ENCODE peak calls at places on chromosomes 12 and 14, in ten cellular contexts. O, K, B, E, L, Q, M, T, Z and N are unnamed samples.

GRCh38 chr14:24071144-24071697 is at the start of gene CPNE6:
- DNase-seq in O (no peak), K (no peak), B (no peak), E (no peak), L (no peak), Q (no peak), M (no peak), T (no peak), Z (no peak), N (no peak)

GRCh38 chr14:75542585-75543091 is 20.4 kb downstream of the BATF start:
- DNase-seq in O (no peak), K (peak), B (no peak), E (peak), L (peak), Q (peak), M (peak), T (peak), Z (peak), N (no peak)

GRCh38 chr12:128077917-128078298 is 189.1 kb upstream of the TMEM132C start:
- DNase-seq in O (no peak), K (no peak), B (no peak), E (peak), L (no peak), Q (no peak), M (no peak), T (no peak), Z (no peak), N (no peak)

GRCh38 chr12:50614167-50614762 is 109.5 kb downstream of the DIP2B start:
- DNase-seq in O (no peak), K (peak), B (no peak), E (no peak), L (peak), Q (no peak), M (no peak), T (no peak), Z (no peak), N (peak)

GRCh38 chr12:3770891-3771290 is 18.0 kb upstream of the CRACR2A start:
- DNase-seq in O (no peak), K (peak), B (no peak), E (no peak), L (peak), Q (no peak), M (no peak), T (peak), Z (no peak), N (no peak)

GRCh38 chr12:104480826-104481457 is 24.2 kb downstream of the CHST11 start:
- DNase-seq in O (no peak), K (peak), B (no peak), E (peak), L (peak), Q (peak), M (no peak), T (peak), Z (peak), N (no peak)

GRCh38 chr14:34340226-34340625 is 121.8 kb downstream of the SPTSSA start:
- DNase-seq in O (no peak), K (no peak), B (no peak), E (no peak), L (peak), Q (no peak), M (no peak), T (no peak), Z (no peak), N (no peak)

GRCh38 chr12:51625370-51625769 is 34.3 kb downstream of the SCN8A start:
- DNase-seq in O (no peak), K (no peak), B (no peak), E (no peak), L (no peak), Q (no peak), M (no peak), T (no peak), Z (no peak), N (no peak)

GRCh38 chr14:69133206-69134125 is 19.5 kb downstream of the DCAF5 start:
- DNase-seq in O (no peak), K (peak), B (no peak), E (no peak), L (peak), Q (peak), M (no peak), T (peak), Z (no peak), N (peak)

GRCh38 chr12:47590771-47591368 is 115.0 kb downstream of the RPAP3 start:
- DNase-seq in O (no peak), K (no peak), B (no peak), E (no peak), L (peak), Q (no peak), M (no peak), T (peak), Z (no peak), N (peak)

GRCh38 chr14:32372154-32372553 is 43.1 kb downstream of the AKAP6 start:
- DNase-seq in O (peak), K (peak), B (no peak), E (no peak), L (peak), Q (no peak), M (no peak), T (peak), Z (no peak), N (no peak)

GRCh38 chr12:14771651-14772137 is 31.6 kb downstream of the WBP11 start:
- DNase-seq in O (no peak), K (no peak), B (no peak), E (no peak), L (no peak), Q (no peak), M (peak), T (no peak), Z (no peak), N (peak)

GRCh38 chr12:26187014-26187413 is 8.4 kb upstream of the SSPN start:
- DNase-seq in O (no peak), K (no peak), B (no peak), E (no peak), L (no peak), Q (no peak), M (no peak), T (no peak), Z (no peak), N (no peak)

GRCh38 chr12:26188132-26188531 is 7.2 kb upstream of the SSPN start:
- DNase-seq in O (peak), K (peak), B (no peak), E (no peak), L (peak), Q (no peak), M (no peak), T (peak), Z (no peak), N (no peak)

GRCh38 chr12:26185532-26186320 is 9.6 kb upstream of the SSPN start:
- DNase-seq in O (no peak), K (no peak), B (no peak), E (no peak), L (no peak), Q (peak), M (no peak), T (no peak), Z (no peak), N (no peak)

GRCh38 chr12:26188641-26189040 is 6.7 kb upstream of the SSPN start:
- DNase-seq in O (no peak), K (peak), B (no peak), E (no peak), L (no peak), Q (no peak), M (no peak), T (no peak), Z (no peak), N (no peak)

GRCh38 chr12:26187429-26187828 is 7.9 kb upstream of the SSPN start:
- DNase-seq in O (no peak), K (no peak), B (no peak), E (no peak), L (no peak), Q (no peak), M (no peak), T (no peak), Z (no peak), N (no peak)
- TF ChIP-seq CTCF in O (no peak), K (no peak), B (no peak), E (no peak), L (no peak), Q (no peak), M (no peak), T (no peak), Z (no peak), N (no peak)

GRCh38 chr12:18971932-18972331 is 157.6 kb upstream of the PLEKHA5 start:
- DNase-seq in O (no peak), K (no peak), B (no peak), E (no peak), L (no peak), Q (no peak), M (no peak), T (no peak), Z (no peak), N (no peak)
- TF ChIP-seq CTCF in O (no peak), K (no peak), B (no peak), E (no peak), L (no peak), Q (no peak), M (no peak), T (no peak), Z (no peak), N (no peak)

GRCh38 chr12:130685850-130686249 is 30.2 kb downstream of the RIMBP2 start:
- DNase-seq in O (no peak), K (no peak), B (no peak), E (no peak), L (no peak), Q (no peak), M (no peak), T (no peak), Z (no peak), N (no peak)

GRCh38 chr12:130686511-130686981 is 29.6 kb downstream of the RIMBP2 start:
- DNase-seq in O (no peak), K (no peak), B (peak), E (no peak), L (no peak), Q (no peak), M (no peak), T (no peak), Z (no peak), N (no peak)

GRCh38 chr12:130685250-130685649 is 30.8 kb downstream of the RIMBP2 start:
- DNase-seq in O (no peak), K (no peak), B (no peak), E (no peak), L (no peak), Q (no peak), M (no peak), T (no peak), Z (no peak), N (no peak)

GRCh38 chr12:130688027-130688778 is 27.9 kb downstream of the RIMBP2 start:
- DNase-seq in O (no peak), K (no peak), B (no peak), E (no peak), L (no peak), Q (no peak), M (no peak), T (no peak), Z (no peak), N (no peak)

DNA sequence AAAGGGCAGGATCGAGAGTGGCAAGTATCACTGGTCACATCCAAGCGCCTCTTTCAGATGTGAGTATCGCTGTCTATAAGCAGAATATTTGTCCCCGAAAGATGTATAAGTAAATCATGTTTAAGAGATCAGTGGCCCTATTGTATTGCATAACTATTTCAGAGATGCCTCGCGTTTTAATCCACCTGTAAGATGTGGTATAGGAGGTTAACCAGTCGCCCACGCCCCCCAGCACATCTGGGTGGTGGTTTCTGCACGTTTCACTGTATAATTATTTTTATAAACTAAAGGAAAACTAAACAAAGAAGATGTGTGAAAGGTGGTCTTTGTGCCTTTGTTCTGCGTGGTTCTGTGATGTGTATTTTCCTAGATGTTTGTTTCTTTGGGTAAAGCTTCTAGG is 28.9 kb downstream of the RIMBP2 start:
- DNase-seq in O (no peak), K (no peak), B (no peak), E (no peak), L (no peak), Q (no peak), M (no peak), T (no peak), Z (no peak), N (no peak)
- TF ChIP-seq CTCF in O (no peak), K (no peak), B (no peak), E (no peak), L (no peak), Q (no peak), M (no peak), T (no peak), Z (no peak), N (no peak)

GRCh38 chr14:102498005-102498677 is 11.4 kb downstream of the ANKRD9 start:
- DNase-seq in O (no peak), K (no peak), B (peak), E (no peak), L (no peak), Q (no peak), M (no peak), T (no peak), Z (no peak), N (peak)
- TF ChIP-seq CTCF in O (peak), K (peak), B (peak), E (no peak), L (no peak), Q (no peak), M (no peak), T (no peak), Z (no peak), N (peak)

DNA sequence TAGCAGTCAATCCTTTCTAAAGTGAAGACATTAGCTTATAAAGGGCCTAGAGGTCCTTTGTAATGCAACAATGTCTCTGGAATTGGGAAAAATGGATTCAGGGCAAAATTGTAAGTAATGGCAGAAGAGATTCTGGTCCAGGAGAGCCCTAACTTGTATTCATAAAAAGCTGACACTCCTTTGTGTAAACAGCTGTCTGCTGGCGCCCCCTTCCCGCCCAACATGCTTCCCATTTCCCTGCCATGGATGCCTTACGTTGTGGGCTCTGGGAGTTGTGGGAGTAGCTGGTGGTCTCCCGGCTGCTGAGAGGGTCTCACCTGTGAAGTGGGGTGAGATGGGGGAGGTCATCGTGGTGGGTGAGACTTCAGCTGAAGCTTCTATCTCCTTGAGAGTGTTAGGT is 2.3 kb downstream of the ACRBP start:
- DNase-seq in O (no peak), K (no peak), B (no peak), E (no peak), L (peak), Q (no peak), M (no peak), T (no peak), Z (no peak), N (no peak)
- TF ChIP-seq CTCF in O (no peak), K (peak), B (peak), E (no peak), L (peak), Q (no peak), M (no peak), T (no peak), Z (no peak), N (peak)

GRCh38 chr12:68686595-68687521 is at the start of gene NUP107:
- DNase-seq in O (peak), K (peak), B (peak), E (peak), L (peak), Q (peak), M (peak), T (peak), Z (peak), N (peak)
- TF ChIP-seq CTCF in O (peak), K (peak), B (no peak), E (no peak), L (peak), Q (peak), M (no peak), T (peak), Z (no peak), N (no peak)

GRCh38 chr12:6201199-6201608 is 1.0 kb downstream of the CD9 start:
- DNase-seq in O (no peak), K (no peak), B (no peak), E (no peak), L (no peak), Q (peak), M (no peak), T (no peak), Z (no peak), N (no peak)
- TF ChIP-seq CTCF in O (no peak), K (no peak), B (no peak), E (no peak), L (no peak), Q (peak), M (no peak), T (no peak), Z (no peak), N (no peak)